ENCODE peak calls at places on chromosomes 2 and 18, in six cellular contexts. A is cardiac muscle cell, D is colonic mucosa, E is astrocyte, Q is left lung, X is endodermal cell. R is an unnamed sample. For H3K4me1, the result is how much of the 10 kb centered on the place peaks cover.

GRCh38 chr2:237673130-237673921 is 45.9 kb downstream of the LRRFIP1 start:
- DNase-seq in A (peak), D (peak), E (peak), Q (peak), X (peak), R (peak)

GRCh38 chr2:96325038-96325883 is at the start of gene ITPRIPL1:
- DNase-seq in A (no peak), D (no peak), E (no peak), Q (no peak), X (peak), R (peak)

GRCh38 chr18:36217348-36217747 is 30.1 kb downstream of the MOCOS start:
- DNase-seq in A (no peak), D (peak), E (no peak), Q (no peak), X (no peak), R (no peak)

GRCh38 chr18:78734614-78734945 is 245.0 kb upstream of the SALL3 start:
- DNase-seq in A (no peak), D (no peak), E (no peak), Q (no peak), X (no peak), R (no peak)

GRCh38 chr2:100213595-100213994 is 71.2 kb upstream of the AFF3 start:
- DNase-seq in A (no peak), D (no peak), E (no peak), Q (no peak), X (no peak), R (no peak)

GRCh38 chr2:19185061-19185460 is 173.4 kb downstream of the OSR1 start:
- DNase-seq in A (peak), D (no peak), E (no peak), Q (no peak), X (no peak), R (no peak)

GRCh38 chr18:49725809-49726514 is 87.4 kb downstream of the ACAA2 start:
- DNase-seq in A (peak), D (no peak), E (peak), Q (peak), X (peak), R (peak)

GRCh38 chr2:234308814-234309195 is 188.1 kb downstream of the ARL4C start:
- DNase-seq in A (peak), D (peak), E (peak), Q (no peak), X (no peak), R (peak)

GRCh38 chr2:148130571-148130970 is 109.7 kb downstream of the MBD5 start:
- DNase-seq in A (peak), D (no peak), E (peak), Q (no peak), X (no peak), R (no peak)

GRCh38 chr18:41761329-41762028 is 193.6 kb upstream of the PIK3C3 start:
- DNase-seq in A (peak), D (no peak), E (peak), Q (no peak), X (no peak), R (peak)

GRCh38 chr2:177242136-177242987 is 22.2 kb downstream of the NFE2L2 start:
- DNase-seq in A (peak), D (no peak), E (peak), Q (no peak), X (no peak), R (peak)

GRCh38 chr2:175441361-175441760 is 259.9 kb upstream of the ATP5MC3 start:
- DNase-seq in A (no peak), D (no peak), E (no peak), Q (no peak), X (no peak), R (no peak)

GRCh38 chr2:28009732-28010131 is 119.2 kb downstream of the BABAM2 start:
- DNase-seq in A (peak), D (no peak), E (no peak), Q (no peak), X (no peak), R (no peak)

GRCh38 chr2:120765031-120765910 is 29.6 kb downstream of the GLI2 start:
- DNase-seq in A (peak), D (no peak), E (peak), Q (peak), X (peak), R (no peak)

GRCh38 chr2:240711296-240711695 is 19.6 kb downstream of the AQP12A start:
- DNase-seq in A (no peak), D (no peak), E (no peak), Q (no peak), X (no peak), R (no peak)

GRCh38 chr2:168607992-168608391 is 151.9 kb downstream of the CERS6 start:
- DNase-seq in A (peak), D (no peak), E (peak), Q (no peak), X (no peak), R (peak)

GRCh38 chr2:146764301-146764700 is 1080.5 kb upstream of the ACVR2A start:
- DNase-seq in A (peak), D (no peak), E (peak), Q (no peak), X (no peak), R (no peak)

GRCh38 chr18:9825571-9826073 is 60.2 kb upstream of the TXNDC2 start:
- DNase-seq in A (peak), D (peak), E (peak), Q (no peak), X (peak), R (peak)

GRCh38 chr18:31100598-31101147 is 1.5 kb downstream of the DSC2 start:
- DNase-seq in A (peak), D (peak), E (no peak), Q (no peak), X (peak), R (peak)

GRCh38 chr18:33076601-33077000 is 303.8 kb upstream of the KLHL14 start:
- DNase-seq in A (no peak), D (no peak), E (no peak), Q (no peak), X (no peak), R (no peak)

GRCh38 chr2:37119182-37119581 is 34.9 kb downstream of the GPATCH11 start:
- DNase-seq in A (no peak), D (no peak), E (no peak), Q (no peak), X (no peak), R (no peak)

GRCh38 chr2:151271824-151272223 is 10.2 kb upstream of the RBM43 start:
- DNase-seq in A (no peak), D (no peak), E (no peak), Q (no peak), X (no peak), R (no peak)
- H3K4me1 ChIP-seq in A (under half), D (under half), E (under half), Q (under half), X (under half), R (under half)

GRCh38 chr2:31693882-31694281 is 113.1 kb upstream of the SRD5A2 start:
- DNase-seq in A (peak), D (no peak), E (peak), Q (no peak), X (no peak), R (no peak)

GRCh38 chr2:31696068-31696467 is 115.3 kb upstream of the SRD5A2 start:
- DNase-seq in A (no peak), D (no peak), E (no peak), Q (no peak), X (no peak), R (no peak)

GRCh38 chr2:31694444-31694843 is 113.7 kb upstream of the SRD5A2 start:
- DNase-seq in A (peak), D (no peak), E (no peak), Q (no peak), X (no peak), R (no peak)
- TF ChIP-seq CTCF in A (no peak), D (no peak), E (no peak), Q (no peak), X (peak), R (peak)

GRCh38 chr2:144520718-144521487 is 984 bp upstream of the ZEB2 start:
- DNase-seq in A (peak), D (no peak), E (no peak), Q (no peak), X (no peak), R (no peak)
- H3K4me3 ChIP-seq in A (peak), D (no peak), E (no peak), Q (peak), X (no peak), R (peak)

DNA sequence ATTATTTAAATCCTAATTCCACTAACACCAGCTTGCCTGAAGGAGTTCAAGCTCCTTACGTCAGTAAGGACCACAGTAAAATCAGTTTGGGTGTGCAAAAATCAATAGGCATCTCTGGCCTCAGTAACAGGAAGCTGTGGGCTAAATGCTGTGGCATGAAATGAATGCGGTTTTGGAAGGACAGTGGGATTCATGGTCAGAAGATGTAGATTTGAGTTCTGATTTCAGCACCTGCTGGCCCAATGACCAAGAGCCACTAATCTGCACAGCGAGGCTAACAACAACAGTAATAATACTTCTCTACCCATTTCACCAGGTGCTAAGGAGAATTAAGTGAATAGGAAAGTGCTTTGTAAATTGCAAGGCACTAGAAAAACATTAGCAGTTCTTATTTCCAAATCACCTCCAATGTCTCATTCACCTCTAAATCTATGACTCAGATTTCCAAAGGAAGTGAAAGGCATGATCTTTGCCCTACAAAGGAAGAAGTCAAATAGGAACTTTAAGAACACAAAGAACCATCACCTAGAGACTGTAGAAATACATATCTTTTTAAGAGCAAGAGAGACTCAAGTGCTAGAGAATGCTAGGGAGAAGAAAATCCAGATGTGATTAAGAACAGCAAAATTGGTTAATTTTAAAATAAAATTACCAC is 172.6 kb downstream of the ANKRD44 start:
- DNase-seq in A (no peak), D (no peak), E (peak), Q (no peak), X (no peak), R (no peak)
- H3K4me1 ChIP-seq in A (under half), D (under half), E (under half), Q (under half), X (under half), R (under half)